ENCODE peak calls at places on chromosomes 16 and 17, in six cellular contexts. H is GM23248, X is HCT116, T is PC-3, V is SK-N-SH, Y is MM.1S. C is an unnamed sample.

GRCh38 chr17:78351449-78352006 is 8.3 kb downstream of the SOCS3 start:
- DNase-seq in H (peak; percentile 95), X (no peak), T (no peak), V (no peak), Y (no peak), C (no peak)

GRCh38 chr17:54221499-54221898 is 398.8 kb downstream of the KIF2B start:
- DNase-seq in H (no peak), X (no peak), T (no peak), V (no peak), Y (no peak), C (no peak)

GRCh38 chr17:58315750-58316149 is 12.8 kb downstream of the TSPOAP1 start:
- DNase-seq in H (no peak), X (no peak), T (no peak), V (no peak), Y (no peak), C (no peak)

GRCh38 chr17:82031885-82032627 is 578 bp downstream of the RAC3 start:
- DNase-seq in H (no peak), X (no peak), T (peak; percentile 57), V (peak; percentile 85), Y (peak; percentile 65), C (peak; percentile 76)

GRCh38 chr16:17261197-17261858 is 209.4 kb downstream of the XYLT1 start:
- DNase-seq in H (no peak), X (no peak), T (no peak), V (no peak), Y (peak; percentile 74), C (no peak)

GRCh38 chr17:13420294-13421277 is 181.1 kb downstream of the HS3ST3A1 start:
- DNase-seq in H (peak; percentile 85), X (no peak), T (peak; percentile 93), V (no peak), Y (no peak), C (no peak)

GRCh38 chr16:11800385-11800718 is 3.3 kb upstream of the ZC3H7A start:
- DNase-seq in H (no peak), X (no peak), T (no peak), V (no peak), Y (no peak), C (no peak)

GRCh38 chr16:50847166-50847565 is 105.3 kb downstream of the CYLD start:
- DNase-seq in H (no peak), X (no peak), T (no peak), V (no peak), Y (no peak), C (no peak)

GRCh38 chr17:74870512-74870911 is 2.3 kb downstream of the FDXR start:
- DNase-seq in H (peak; percentile 73), X (no peak), T (peak; percentile 37), V (no peak), Y (no peak), C (no peak)

GRCh38 chr16:55968221-55968620 is 93.0 kb upstream of the CES5A start:
- DNase-seq in H (no peak), X (no peak), T (no peak), V (no peak), Y (no peak), C (no peak)

GRCh38 chr17:78515480-78515879 is 61.7 kb downstream of the DNAH17 start:
- DNase-seq in H (no peak), X (no peak), T (no peak), V (no peak), Y (no peak), C (no peak)

GRCh38 chr17:77273397-77274136 is 132.8 kb downstream of the SEC14L1 start:
- DNase-seq in H (no peak), X (no peak), T (peak; percentile 49), V (peak; percentile 7), Y (no peak), C (no peak)

GRCh38 chr16:15857779-15858560 is 1.1 kb upstream of the MYH11 start:
- DNase-seq in H (peak; percentile 61), X (no peak), T (no peak), V (peak; percentile 79), Y (no peak), C (no peak)

GRCh38 chr16:15856901-15857778 is at the start of gene MYH11:
- DNase-seq in H (peak; percentile 22), X (no peak), T (no peak), V (peak; percentile 56), Y (peak; percentile 12), C (no peak)

GRCh38 chr16:15856217-15856616 is 611 bp downstream of the MYH11 start:
- DNase-seq in H (no peak), X (no peak), T (no peak), V (no peak), Y (no peak), C (no peak)

GRCh38 chr16:15861996-15862395 is 5.2 kb upstream of the MYH11 start:
- DNase-seq in H (no peak), X (no peak), T (peak; percentile 53), V (no peak), Y (no peak), C (no peak)

GRCh38 chr16:15858921-15859668 is 2.3 kb upstream of the MYH11 start:
- DNase-seq in H (no peak), X (no peak), T (no peak), V (no peak), Y (no peak), C (no peak)
- H3K27ac ChIP-seq in H (no peak overlapping the region), X (no peak overlapping the region), T (no peak overlapping the region), V (no peak overlapping the region), Y (no peak overlapping the region), C (no peak overlapping the region)

GRCh38 chr16:82763371-82763770 is 136.6 kb downstream of the CDH13 start:
- DNase-seq in H (no peak), X (no peak), T (no peak), V (no peak), Y (no peak), C (no peak)
- H3K9me2 ChIP-seq in H (no peaks in the 10 kb centered on the region), X (no peaks in the 10 kb centered on the region), T (no peaks in the 10 kb centered on the region), V (no peaks in the 10 kb centered on the region), Y (no peaks in the 10 kb centered on the region), C (no peaks in the 10 kb centered on the region)

GRCh38 chr17:66372182-66372581 is 69.8 kb downstream of the PRKCA start:
- DNase-seq in H (no peak), X (no peak), T (peak; percentile 22), V (no peak), Y (no peak), C (no peak)

GRCh38 chr17:66378296-66378695 is 75.9 kb downstream of the PRKCA start:
- DNase-seq in H (no peak), X (no peak), T (no peak), V (no peak), Y (no peak), C (no peak)

GRCh38 chr17:66373079-66373478 is 70.7 kb downstream of the PRKCA start:
- DNase-seq in H (no peak), X (no peak), T (no peak), V (no peak), Y (no peak), C (no peak)

GRCh38 chr17:66373944-66374817 is 71.8 kb downstream of the PRKCA start:
- DNase-seq in H (no peak), X (no peak), T (no peak), V (peak; percentile 77), Y (no peak), C (no peak)

DNA sequence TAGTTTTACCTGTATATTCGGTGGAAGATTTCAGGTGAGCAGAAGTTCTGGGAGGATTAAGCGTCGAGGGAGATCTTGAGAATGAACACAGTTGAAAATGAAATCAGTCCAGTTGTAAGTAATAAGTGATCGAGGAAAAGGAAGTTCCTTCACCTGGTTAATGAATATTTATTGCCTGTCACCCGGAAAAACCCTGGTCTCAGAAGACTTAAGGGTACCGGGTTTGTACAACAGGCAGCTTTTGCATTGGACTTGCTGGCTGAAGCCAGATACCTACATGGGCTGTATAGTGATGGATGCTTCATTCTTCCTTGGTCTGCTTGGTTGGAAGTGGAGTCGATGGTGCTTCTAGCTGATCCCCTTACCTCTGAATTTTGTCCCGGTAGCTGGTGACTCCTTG is 72.7 kb downstream of the PRKCA start:
- DNase-seq in H (no peak), X (no peak), T (no peak), V (no peak), Y (no peak), C (no peak)
- H3K9ac ChIP-seq in H (no peak overlapping the region), X (no peak overlapping the region), T (no peak overlapping the region), V (no peak overlapping the region), Y (no peak overlapping the region), C (no peak overlapping the region)

DNA sequence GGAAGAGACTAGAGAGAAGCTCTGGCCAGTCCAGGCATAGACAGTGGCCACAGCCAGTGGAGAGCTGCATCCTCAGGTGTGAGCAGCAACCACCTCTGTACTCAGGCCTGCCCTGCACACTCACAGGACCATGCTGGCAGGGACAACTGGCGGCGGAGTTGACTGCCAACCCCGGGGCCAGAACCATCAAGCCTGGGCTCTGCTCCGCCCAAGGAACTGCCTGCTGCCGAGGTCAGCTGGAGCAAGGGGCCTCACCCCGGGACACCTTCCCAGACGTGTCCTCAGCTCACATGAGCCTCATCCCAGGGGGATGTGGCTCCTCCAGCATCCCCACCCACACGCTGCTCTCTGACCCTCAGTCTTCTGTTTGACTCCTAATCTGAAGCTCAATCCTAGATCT is 3.2 kb downstream of the RHBDF1 start:
- DNase-seq in H (no peak), X (no peak), T (no peak), V (no peak), Y (no peak), C (no peak)
- H3K27ac ChIP-seq in H (no peak overlapping the region), X (no peak overlapping the region), T (no peak overlapping the region), V (no peak overlapping the region), Y (no peak overlapping the region), C (no peak overlapping the region)